ENCODE peak calls at places on chromosomes 3 and 15, in ten cellular contexts. Q is cardiac fibroblast, A is stomach, Z is adrenal gland, K is hepatocyte, J is AG04450, D is esophagus muscularis mucosa, S is GM23338, U is ascending aorta, E is coronary artery. P is an unnamed sample.

GRCh38 chr3:182501861-182502260 is 291.4 kb upstream of the ATP11B start:
- DNase-seq in Q (no peak), A (no peak), Z (no peak), K (no peak), J (no peak), D (no peak), S (peak; percentile 7), U (no peak), E (no peak), P (no peak)

GRCh38 chr3:31314261-31314660 is 218.5 kb upstream of the STT3B start:
- DNase-seq in Q (peak; percentile 7), A (no peak), Z (no peak), K (no peak), J (no peak), D (no peak), S (no peak), U (no peak), E (no peak), P (no peak)

GRCh38 chr15:33026614-33027013 is 167.9 kb downstream of the FMN1 start:
- DNase-seq in Q (no peak), A (no peak), Z (no peak), K (no peak), J (no peak), D (no peak), S (no peak), U (no peak), E (no peak), P (peak; percentile 45)

GRCh38 chr15:60179786-60180391 is 175.8 kb downstream of the FOXB1 start:
- DNase-seq in Q (peak; percentile 74), A (no peak), Z (peak; percentile 43), K (peak; percentile 71), J (peak; percentile 18), D (no peak), S (peak; percentile 76), U (no peak), E (no peak), P (no peak)

GRCh38 chr3:56694852-56695563 is 11.9 kb upstream of the TASOR start:
- DNase-seq in Q (no peak), A (no peak), Z (no peak), K (no peak), J (no peak), D (no peak), S (no peak), U (no peak), E (no peak), P (no peak)

GRCh38 chr3:179081885-179082284 is 10.3 kb upstream of the ZMAT3 start:
- DNase-seq in Q (no peak), A (no peak), Z (no peak), K (no peak), J (no peak), D (no peak), S (peak; percentile 55), U (no peak), E (no peak), P (no peak)

GRCh38 chr3:178308696-178309278 is 227.4 kb upstream of the KCNMB2 start:
- DNase-seq in Q (peak; percentile 54), A (no peak), Z (no peak), K (no peak), J (no peak), D (no peak), S (no peak), U (no peak), E (no peak), P (no peak)

GRCh38 chr15:89002281-89002761 is 85.9 kb upstream of the ABHD2 start:
- DNase-seq in Q (peak; percentile 76), A (no peak), Z (no peak), K (no peak), J (peak; percentile 66), D (no peak), S (no peak), U (no peak), E (no peak), P (no peak)

GRCh38 chr3:94162700-94163099 is 99.8 kb downstream of the NSUN3 start:
- DNase-seq in Q (no peak), A (no peak), Z (no peak), K (peak; percentile 24), J (no peak), D (no peak), S (peak; percentile 5), U (no peak), E (no peak), P (no peak)

GRCh38 chr3:80087769-80088168 is 320.0 kb upstream of the ROBO1 start:
- DNase-seq in Q (peak; percentile 40), A (no peak), Z (no peak), K (no peak), J (no peak), D (no peak), S (no peak), U (no peak), E (no peak), P (no peak)

GRCh38 chr15:59515190-59515589 is 77.2 kb downstream of the FAM81A start:
- DNase-seq in Q (no peak), A (no peak), Z (no peak), K (no peak), J (no peak), D (no peak), S (no peak), U (no peak), E (no peak), P (no peak)

GRCh38 chr15:44296625-44297524 is 8.4 kb downstream of the GOLM2 start:
- DNase-seq in Q (peak; percentile 36), A (no peak), Z (no peak), K (peak; percentile 36), J (no peak), D (no peak), S (peak; percentile 33), U (no peak), E (no peak), P (no peak)

GRCh38 chr3:158679547-158680000 is 7.1 kb upstream of the LXN start:
- DNase-seq in Q (peak; percentile 35), A (no peak), Z (no peak), K (no peak), J (no peak), D (no peak), S (no peak), U (no peak), E (no peak), P (no peak)

GRCh38 chr3:37542772-37543449 is 318.8 kb upstream of the CTDSPL start:
- DNase-seq in Q (no peak), A (no peak), Z (no peak), K (no peak), J (no peak), D (no peak), S (no peak), U (no peak), E (no peak), P (no peak)

GRCh38 chr3:186613637-186614265 is 891 bp downstream of the AHSG start:
- DNase-seq in Q (no peak), A (no peak), Z (no peak), K (no peak), J (no peak), D (no peak), S (no peak), U (no peak), E (no peak), P (no peak)

GRCh38 chr3:185176756-185177359 is 24.0 kb upstream of the C3orf70 start:
- DNase-seq in Q (peak; percentile 60), A (no peak), Z (peak; percentile 59), K (peak; percentile 47), J (no peak), D (no peak), S (peak; percentile 68), U (no peak), E (no peak), P (peak; percentile 20)

GRCh38 chr15:48682949-48683651 is 37.6 kb upstream of the FBN1 start:
- DNase-seq in Q (peak; percentile 91), A (peak; percentile 69), Z (peak; percentile 82), K (peak; percentile 43), J (no peak), D (no peak), S (no peak), U (peak; percentile 67), E (no peak), P (peak; percentile 64)

GRCh38 chr15:67880651-67881182 is 40.9 kb upstream of the RNU6-1 start:
- DNase-seq in Q (peak; percentile 32), A (peak; percentile 71), Z (no peak), K (no peak), J (no peak), D (peak; percentile 87), S (no peak), U (no peak), E (no peak), P (no peak)

GRCh38 chr3:159929181-159929893 is 59.3 kb upstream of the IL12A start:
- DNase-seq in Q (peak; percentile 75), A (no peak), Z (no peak), K (peak; percentile 39), J (peak; percentile 58), D (peak; percentile 83), S (peak; percentile 7), U (no peak), E (no peak), P (no peak)
- TF ChIP-seq CTCF in Q (peak; percentile 53), A (no peak), Z (peak; percentile 18), K (peak; percentile 35), J (peak; percentile 69), D (peak; percentile 5), S (peak; percentile 34), U (no peak), E (no peak), P (peak; percentile 49)

GRCh38 chr3:192332386-192333291 is 394.7 kb downstream of the FGF12 start:
- DNase-seq in Q (no peak), A (no peak), Z (no peak), K (no peak), J (no peak), D (no peak), S (peak; percentile 68), U (no peak), E (no peak), P (no peak)

GRCh38 chr3:192326656-192327055 is 400.7 kb downstream of the FGF12 start:
- DNase-seq in Q (no peak), A (no peak), Z (no peak), K (no peak), J (no peak), D (no peak), S (no peak), U (no peak), E (no peak), P (no peak)

GRCh38 chr3:192336286-192336685 is 391.1 kb downstream of the FGF12 start:
- DNase-seq in Q (no peak), A (no peak), Z (no peak), K (no peak), J (no peak), D (no peak), S (peak; percentile 21), U (no peak), E (no peak), P (no peak)

GRCh38 chr3:192331749-192332385 is 395.5 kb downstream of the FGF12 start:
- DNase-seq in Q (no peak), A (no peak), Z (no peak), K (no peak), J (no peak), D (no peak), S (no peak), U (no peak), E (no peak), P (no peak)
- H3K4me3 ChIP-seq in Q (no peak overlapping the region), A (no peak overlapping the region), Z (no peak overlapping the region), K (no peak overlapping the region), J (no peak overlapping the region), D (peak overlapping the region; percentile 2), S (no peak overlapping the region), U (no peak overlapping the region), E (peak overlapping the region; percentile 18), P (peak overlapping the region; percentile 52)

GRCh38 chr3:12522721-12523120 is 22.6 kb downstream of the MKRN2OS start:
- DNase-seq in Q (peak; percentile 17), A (peak; percentile 88), Z (peak; percentile 48), K (no peak), J (no peak), D (no peak), S (no peak), U (no peak), E (no peak), P (peak; percentile 46)
- TF ChIP-seq CTCF in Q (no peak), A (no peak), Z (peak; percentile 14), K (no peak), J (no peak), D (no peak), S (no peak), U (no peak), E (no peak), P (peak; percentile 60)

GRCh38 chr3:152026033-152026556 is 152.7 kb downstream of the SUCNR1 start:
- DNase-seq in Q (peak; percentile 87), A (no peak), Z (no peak), K (peak; percentile 21), J (peak; percentile 54), D (no peak), S (no peak), U (no peak), E (no peak), P (no peak)
- H3K4me3 ChIP-seq in Q (no peak overlapping the region), A (no peak overlapping the region), Z (no peak overlapping the region), K (no peak overlapping the region), J (no peak overlapping the region), D (no peak overlapping the region), S (peak overlapping the region; percentile 7), U (no peak overlapping the region), E (no peak overlapping the region), P (no peak overlapping the region)

P was measured in left ventricle myocardium inferior.